ENCODE peak calls at places on chromosome 2, in eight cellular contexts. C, X, I, T, L, Y, B and A are unnamed samples.

GRCh38 chr2:58870704-58871103 is 629.6 kb upstream of the FANCL start:
- DNase-seq in B (no peak), Y (no peak), L (no peak), C (no peak), T (no peak), I (no peak), X (no peak), A (no peak)

GRCh38 chr2:230671117-230671516 is 41.5 kb upstream of the CAB39 start:
- DNase-seq in C (no peak), L (no peak), T (no peak), B (no peak), X (no peak), I (no peak), Y (no peak), A (no peak)

GRCh38 chr2:137964066-137964858 is at the start of gene HNMT:
- DNase-seq in Y (peak; percentile 55), C (no peak), T (no peak), I (no peak), B (peak; percentile 33), L (peak; percentile 25), X (no peak), A (peak; percentile 61)

GRCh38 chr2:213261715-213262114 is 22.5 kb upstream of the SPAG16 start:
- DNase-seq in C (no peak), I (no peak), X (no peak), T (no peak), Y (no peak), B (no peak), L (no peak), A (no peak)

GRCh38 chr2:195532628-195533271 is 124.3 kb upstream of the SLC39A10 start:
- DNase-seq in L (no peak), I (peak; percentile 9), B (no peak), T (no peak), X (no peak), Y (no peak), C (no peak), A (no peak)

GRCh38 chr2:167826906-167827305 is 420.5 kb downstream of the STK39 start:
- DNase-seq in Y (no peak), L (no peak), T (no peak), C (no peak), B (no peak), X (no peak), I (no peak), A (no peak)

GRCh38 chr2:73830871-73831401 is 2.2 kb downstream of the STAMBP start:
- DNase-seq in I (no peak), C (no peak), T (no peak), L (peak; percentile 50), Y (no peak), X (no peak), B (no peak), A (no peak)

GRCh38 chr2:227155395-227155794 is 8.6 kb downstream of the COL4A4 start:
- DNase-seq in I (no peak), L (no peak), B (no peak), C (no peak), X (no peak), T (no peak), Y (no peak), A (no peak)

GRCh38 chr2:233409286-233409991 is 55.1 kb downstream of the DGKD start:
- DNase-seq in Y (no peak), I (no peak), T (no peak), C (no peak), X (no peak), B (no peak), L (no peak), A (no peak)

GRCh38 chr2:127683766-127684165 is 8.4 kb upstream of the LIMS2 start:
- DNase-seq in L (no peak), Y (no peak), C (no peak), I (no peak), X (no peak), T (no peak), B (no peak), A (no peak)

GRCh38 chr2:8475349-8476045 is 206.4 kb upstream of the ID2 start:
- DNase-seq in C (no peak), L (no peak), T (no peak), X (no peak), B (no peak), Y (peak; percentile 45), I (peak; percentile 31), A (no peak)

GRCh38 chr2:489838-490237 is 187.4 kb downstream of the TMEM18 start:
- DNase-seq in B (no peak), C (no peak), I (no peak), X (no peak), T (no peak), Y (no peak), L (no peak), A (no peak)

GRCh38 chr2:205409403-205409802 is 272.9 kb upstream of the NRP2 start:
- DNase-seq in I (no peak), L (no peak), Y (no peak), T (no peak), X (no peak), B (no peak), C (no peak), A (no peak)

GRCh38 chr2:96150791-96151594 is 5.8 kb upstream of the DUSP2 start:
- DNase-seq in T (peak; percentile 71), Y (no peak), C (no peak), X (peak; percentile 62), I (no peak), B (no peak), L (no peak), A (no peak)

GRCh38 chr2:127175821-127176354 is 44.2 kb downstream of the CYP27C1 start:
- DNase-seq in T (peak; percentile 47), B (no peak), X (peak; percentile 56), L (no peak), C (no peak), I (no peak), Y (no peak), A (peak; percentile 23)

GRCh38 chr2:58633576-58634365 is 392.6 kb upstream of the FANCL start:
- DNase-seq in B (no peak), C (no peak), I (no peak), Y (no peak), X (no peak), T (no peak), L (no peak), A (no peak)

GRCh38 chr2:54306561-54306960 is 50.5 kb upstream of the TSPYL6 start:
- DNase-seq in T (no peak), C (no peak), Y (no peak), B (no peak), I (no peak), L (no peak), X (no peak), A (no peak)

GRCh38 chr2:178924817-178925216 is 117.6 kb upstream of the TTN start:
- DNase-seq in T (no peak), Y (no peak), L (no peak), B (no peak), C (no peak), I (no peak), X (no peak), A (no peak)

GRCh38 chr2:45275235-45275805 is 266.1 kb upstream of the SIX2 start:
- DNase-seq in C (no peak), I (no peak), T (no peak), Y (no peak), L (no peak), B (no peak), X (no peak), A (no peak)

GRCh38 chr2:43749583-43749982 is 24.3 kb upstream of the DYNC2LI1 start:
- DNase-seq in C (no peak), X (no peak), L (no peak), B (no peak), Y (no peak), I (no peak), T (no peak), A (no peak)

GRCh38 chr2:216909541-216910175 is 49.8 kb upstream of the TNP1 start:
- DNase-seq in I (no peak), Y (no peak), B (no peak), T (no peak), C (no peak), L (no peak), X (peak; percentile 61), A (peak; percentile 70)

GRCh38 chr2:28581312-28581711 is 85.5 kb downstream of the PLB1 start:
- DNase-seq in I (no peak), T (no peak), L (no peak), C (no peak), X (no peak), B (no peak), Y (no peak), A (no peak)

GRCh38 chr2:28583899-28584553 is 88.2 kb downstream of the PLB1 start:
- DNase-seq in C (peak; percentile 72), X (peak; percentile 87), Y (no peak), T (no peak), L (peak; percentile 59), B (no peak), I (no peak), A (peak; percentile 57)

GRCh38 chr2:27772804-27773203 is 1.3 kb downstream of the MRPL33 start:
- DNase-seq in X (no peak), I (no peak), L (no peak), Y (no peak), C (no peak), T (no peak), B (no peak), A (no peak)